ENCODE peak calls at places on chromosomes 7 and 10, in nine cellular contexts. One of them, this sample, is unnamed.

GRCh38 chr7:23021581-23021980 is 7.7 kb upstream of the HYCC1 start:
- DNase-seq in HepG2: no peak
- DNase-seq in astrocyte: no peak
- DNase-seq in fibroblast of lung: no peak
- DNase-seq in neural progenitor cell: no peak
- DNase-seq in GM12878: no peak
- DNase-seq in mammary epithelial cell: no peak
- DNase-seq in K562: no peak
- DNase-seq in HCT116: no peak
- DNase-seq in this sample: no peak

GRCh38 chr7:31087351-31087750 is 35.2 kb downstream of the ADCYAP1R1 start:
- DNase-seq in fibroblast of lung: no peak
- DNase-seq in neural progenitor cell: no peak
- DNase-seq in astrocyte: no peak
- DNase-seq in HCT116: no peak
- DNase-seq in K562: no peak
- DNase-seq in HepG2: no peak
- DNase-seq in GM12878: no peak
- DNase-seq in mammary epithelial cell: no peak
- DNase-seq in this sample: no peak

GRCh38 chr10:102657984-102658724 is 13.9 kb downstream of the TRIM8 start:
- DNase-seq in K562: no peak
- DNase-seq in HepG2: no peak
- DNase-seq in mammary epithelial cell: no peak
- DNase-seq in neural progenitor cell: no peak
- DNase-seq in fibroblast of lung: no peak
- DNase-seq in GM12878: no peak
- DNase-seq in HCT116: no peak
- DNase-seq in astrocyte: no peak
- DNase-seq in this sample: no peak

GRCh38 chr7:127862540-127862939 is 168.7 kb downstream of the LRRC4 start:
- DNase-seq in K562: no peak
- DNase-seq in HepG2: no peak
- DNase-seq in mammary epithelial cell: no peak
- DNase-seq in neural progenitor cell: no peak
- DNase-seq in fibroblast of lung: no peak
- DNase-seq in GM12878: no peak
- DNase-seq in astrocyte: no peak
- DNase-seq in HCT116: no peak
- DNase-seq in this sample: no peak

GRCh38 chr7:30936650-30937245 is 25.1 kb downstream of the AQP1 start:
- DNase-seq in mammary epithelial cell: no peak
- DNase-seq in HepG2: no peak
- DNase-seq in GM12878: no peak
- DNase-seq in K562: no peak
- DNase-seq in HCT116: no peak
- DNase-seq in fibroblast of lung: no peak
- DNase-seq in astrocyte: no peak
- DNase-seq in neural progenitor cell: no peak
- DNase-seq in this sample: no peak

GRCh38 chr10:112721080-112721698 is 228.9 kb upstream of the TCF7L2 start:
- DNase-seq in GM12878: peak
- DNase-seq in HepG2: peak
- DNase-seq in mammary epithelial cell: no peak
- DNase-seq in astrocyte: no peak
- DNase-seq in neural progenitor cell: peak
- DNase-seq in HCT116: peak
- DNase-seq in fibroblast of lung: peak
- DNase-seq in K562: peak
- DNase-seq in this sample: no peak

GRCh38 chr10:88150338-88150737 is 286.9 kb downstream of the PTEN start:
- DNase-seq in mammary epithelial cell: peak
- DNase-seq in fibroblast of lung: peak
- DNase-seq in HCT116: no peak
- DNase-seq in HepG2: no peak
- DNase-seq in neural progenitor cell: no peak
- DNase-seq in K562: no peak
- DNase-seq in astrocyte: peak
- DNase-seq in GM12878: no peak
- DNase-seq in this sample: no peak

GRCh38 chr10:28503114-28503513 is 29.8 kb upstream of the WAC start:
- DNase-seq in HCT116: peak
- DNase-seq in neural progenitor cell: no peak
- DNase-seq in fibroblast of lung: peak
- DNase-seq in astrocyte: no peak
- DNase-seq in mammary epithelial cell: peak
- DNase-seq in GM12878: no peak
- DNase-seq in HepG2: no peak
- DNase-seq in K562: no peak
- DNase-seq in this sample: no peak

GRCh38 chr7:87875151-87876039 is 765 bp downstream of the SLC25A40 start:
- DNase-seq in astrocyte: no peak
- DNase-seq in HCT116: no peak
- DNase-seq in mammary epithelial cell: peak
- DNase-seq in K562: peak
- DNase-seq in neural progenitor cell: peak
- DNase-seq in HepG2: peak
- DNase-seq in GM12878: no peak
- DNase-seq in fibroblast of lung: no peak
- DNase-seq in this sample: no peak

GRCh38 chr10:14186245-14186644 is 144.5 kb downstream of the FRMD4A start:
- DNase-seq in GM12878: no peak
- DNase-seq in astrocyte: no peak
- DNase-seq in K562: peak
- DNase-seq in neural progenitor cell: peak
- DNase-seq in fibroblast of lung: peak
- DNase-seq in HCT116: no peak
- DNase-seq in mammary epithelial cell: no peak
- DNase-seq in HepG2: peak
- DNase-seq in this sample: no peak

GRCh38 chr10:58590152-58590551 is 77.5 kb downstream of the BICC1 start:
- DNase-seq in HepG2: no peak
- DNase-seq in neural progenitor cell: no peak
- DNase-seq in K562: no peak
- DNase-seq in HCT116: no peak
- DNase-seq in fibroblast of lung: peak
- DNase-seq in astrocyte: peak
- DNase-seq in mammary epithelial cell: peak
- DNase-seq in GM12878: no peak
- DNase-seq in this sample: no peak

GRCh38 chr10:49512121-49512809 is 26.7 kb downstream of the ERCC6 start:
- DNase-seq in HCT116: peak
- DNase-seq in GM12878: no peak
- DNase-seq in K562: peak
- DNase-seq in HepG2: peak
- DNase-seq in neural progenitor cell: peak
- DNase-seq in fibroblast of lung: peak
- DNase-seq in astrocyte: peak
- DNase-seq in mammary epithelial cell: peak
- DNase-seq in this sample: no peak

GRCh38 chr10:14838582-14839304 is 637 bp downstream of the HSPA14 start:
- DNase-seq in fibroblast of lung: peak
- DNase-seq in HepG2: peak
- DNase-seq in GM12878: no peak
- DNase-seq in HCT116: no peak
- DNase-seq in neural progenitor cell: peak
- DNase-seq in mammary epithelial cell: peak
- DNase-seq in astrocyte: peak
- DNase-seq in K562: peak
- DNase-seq in this sample: no peak

GRCh38 chr7:92720604-92721350 is 115.6 kb downstream of the CDK6 start:
- DNase-seq in astrocyte: no peak
- DNase-seq in HCT116: no peak
- DNase-seq in mammary epithelial cell: no peak
- DNase-seq in HepG2: no peak
- DNase-seq in GM12878: no peak
- DNase-seq in K562: no peak
- DNase-seq in neural progenitor cell: no peak
- DNase-seq in fibroblast of lung: no peak
- DNase-seq in this sample: no peak

GRCh38 chr7:92716825-92717580 is 119.4 kb downstream of the CDK6 start:
- DNase-seq in fibroblast of lung: no peak
- DNase-seq in mammary epithelial cell: no peak
- DNase-seq in HCT116: no peak
- DNase-seq in neural progenitor cell: no peak
- DNase-seq in HepG2: no peak
- DNase-seq in GM12878: no peak
- DNase-seq in astrocyte: no peak
- DNase-seq in K562: no peak
- DNase-seq in this sample: no peak

GRCh38 chr7:92717601-92717981 is 118.8 kb downstream of the CDK6 start:
- DNase-seq in astrocyte: peak
- DNase-seq in HepG2: no peak
- DNase-seq in fibroblast of lung: peak
- DNase-seq in HCT116: no peak
- DNase-seq in GM12878: no peak
- DNase-seq in K562: no peak
- DNase-seq in neural progenitor cell: no peak
- DNase-seq in mammary epithelial cell: peak
- DNase-seq in this sample: no peak

GRCh38 chr7:92715963-92716362 is 120.4 kb downstream of the CDK6 start:
- DNase-seq in GM12878: no peak
- DNase-seq in fibroblast of lung: no peak
- DNase-seq in astrocyte: no peak
- DNase-seq in HepG2: no peak
- DNase-seq in HCT116: no peak
- DNase-seq in neural progenitor cell: no peak
- DNase-seq in mammary epithelial cell: no peak
- DNase-seq in K562: no peak
- DNase-seq in this sample: no peak

GRCh38 chr7:92717982-92718716 is 118.2 kb downstream of the CDK6 start:
- DNase-seq in GM12878: no peak
- DNase-seq in HCT116: no peak
- DNase-seq in mammary epithelial cell: peak
- DNase-seq in neural progenitor cell: no peak
- DNase-seq in astrocyte: peak
- DNase-seq in fibroblast of lung: peak
- DNase-seq in K562: no peak
- DNase-seq in HepG2: peak
- DNase-seq in this sample: no peak
- H3K9ac ChIP-seq in GM12878: peak
- H3K9ac ChIP-seq in HCT116: no peak
- H3K9ac ChIP-seq in mammary epithelial cell: peak
- H3K9ac ChIP-seq in neural progenitor cell: no peak
- H3K9ac ChIP-seq in astrocyte: peak
- H3K9ac ChIP-seq in fibroblast of lung: peak
- H3K9ac ChIP-seq in K562: no peak
- H3K9ac ChIP-seq in HepG2: no peak
- H3K9ac ChIP-seq in this sample: no peak

GRCh38 chr7:25913574-25914224 is 238.3 kb upstream of the NFE2L3 start:
- DNase-seq in neural progenitor cell: no peak
- DNase-seq in mammary epithelial cell: no peak
- DNase-seq in HepG2: no peak
- DNase-seq in fibroblast of lung: no peak
- DNase-seq in K562: no peak
- DNase-seq in HCT116: no peak
- DNase-seq in astrocyte: no peak
- DNase-seq in GM12878: no peak
- DNase-seq in this sample: no peak
- TF ChIP-seq EZH2 in neural progenitor cell: no peak
- TF ChIP-seq EZH2 in mammary epithelial cell: no peak
- TF ChIP-seq EZH2 in HepG2: no peak
- TF ChIP-seq EZH2 in fibroblast of lung: no peak
- TF ChIP-seq EZH2 in K562: no peak
- TF ChIP-seq EZH2 in HCT116: no peak
- TF ChIP-seq EZH2 in astrocyte: no peak
- TF ChIP-seq EZH2 in GM12878: no peak
- TF ChIP-seq EZH2 in this sample: no peak

GRCh38 chr10:43421519-43421918 is 12.5 kb upstream of the HNRNPF start:
- DNase-seq in K562: no peak
- DNase-seq in GM12878: no peak
- DNase-seq in astrocyte: no peak
- DNase-seq in mammary epithelial cell: no peak
- DNase-seq in fibroblast of lung: no peak
- DNase-seq in neural progenitor cell: no peak
- DNase-seq in HepG2: no peak
- DNase-seq in HCT116: no peak
- DNase-seq in this sample: no peak
- H3K9ac ChIP-seq in K562: no peak
- H3K9ac ChIP-seq in GM12878: peak
- H3K9ac ChIP-seq in astrocyte: no peak
- H3K9ac ChIP-seq in mammary epithelial cell: no peak
- H3K9ac ChIP-seq in fibroblast of lung: no peak
- H3K9ac ChIP-seq in neural progenitor cell: no peak
- H3K9ac ChIP-seq in HepG2: peak
- H3K9ac ChIP-seq in HCT116: no peak
- H3K9ac ChIP-seq in this sample: no peak

GRCh38 chr7:92838934-92839333 is 2.6 kb upstream of the CDK6 start:
- DNase-seq in mammary epithelial cell: no peak
- DNase-seq in HepG2: no peak
- DNase-seq in fibroblast of lung: no peak
- DNase-seq in HCT116: no peak
- DNase-seq in GM12878: no peak
- DNase-seq in astrocyte: no peak
- DNase-seq in neural progenitor cell: no peak
- DNase-seq in K562: no peak
- DNase-seq in this sample: no peak

GRCh38 chr7:92835851-92836488 is 403 bp downstream of the CDK6 start:
- DNase-seq in neural progenitor cell: no peak
- DNase-seq in GM12878: no peak
- DNase-seq in astrocyte: peak
- DNase-seq in HepG2: peak
- DNase-seq in K562: peak
- DNase-seq in mammary epithelial cell: no peak
- DNase-seq in HCT116: no peak
- DNase-seq in fibroblast of lung: peak
- DNase-seq in this sample: no peak

GRCh38 chr7:92835140-92835850 is 1.1 kb downstream of the CDK6 start:
- DNase-seq in astrocyte: peak
- DNase-seq in GM12878: no peak
- DNase-seq in fibroblast of lung: peak
- DNase-seq in K562: peak
- DNase-seq in neural progenitor cell: peak
- DNase-seq in HepG2: peak
- DNase-seq in mammary epithelial cell: peak
- DNase-seq in HCT116: peak
- DNase-seq in this sample: no peak

GRCh38 chr7:92836489-92837213 is at the start of gene CDK6:
- DNase-seq in neural progenitor cell: peak
- DNase-seq in HCT116: no peak
- DNase-seq in K562: peak
- DNase-seq in astrocyte: peak
- DNase-seq in fibroblast of lung: peak
- DNase-seq in GM12878: no peak
- DNase-seq in HepG2: peak
- DNase-seq in mammary epithelial cell: peak
- DNase-seq in this sample: no peak

DNA sequence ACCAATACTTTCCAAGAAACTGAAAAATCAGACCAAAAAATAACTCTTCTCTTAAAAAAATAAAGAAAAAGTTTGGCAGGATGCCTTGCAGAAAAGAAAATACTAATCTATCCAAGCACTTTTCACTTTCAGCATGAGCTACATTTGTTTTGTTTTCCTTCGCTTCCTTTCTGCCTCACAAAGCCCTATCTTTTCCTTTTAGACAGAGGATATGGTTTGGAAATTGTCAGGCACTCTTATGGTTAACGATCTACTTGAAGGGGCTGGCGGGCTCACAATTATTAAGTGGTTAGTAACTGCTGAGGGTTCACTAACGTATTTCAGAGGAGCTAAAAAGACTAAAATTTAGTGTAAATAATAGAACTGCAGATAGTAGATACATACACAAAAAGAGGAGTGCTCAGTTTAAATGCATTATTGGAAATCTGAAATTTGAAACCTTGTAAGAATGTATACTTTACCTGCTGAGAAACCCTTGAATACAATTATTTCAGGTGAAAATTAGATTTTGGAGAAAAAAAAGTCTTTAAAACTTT is 909 bp upstream of the CDK6 start:
- DNase-seq in mammary epithelial cell: peak
- DNase-seq in HCT116: no peak
- DNase-seq in astrocyte: peak
- DNase-seq in K562: peak
- DNase-seq in neural progenitor cell: peak
- DNase-seq in GM12878: no peak
- DNase-seq in HepG2: peak
- DNase-seq in fibroblast of lung: peak
- DNase-seq in this sample: no peak
- TF ChIP-seq EZH2 in mammary epithelial cell: no peak
- TF ChIP-seq EZH2 in HCT116: no peak
- TF ChIP-seq EZH2 in astrocyte: no peak
- TF ChIP-seq EZH2 in K562: no peak
- TF ChIP-seq EZH2 in neural progenitor cell: no peak
- TF ChIP-seq EZH2 in GM12878: no peak
- TF ChIP-seq EZH2 in HepG2: no peak
- TF ChIP-seq EZH2 in fibroblast of lung: no peak
- TF ChIP-seq EZH2 in this sample: no peak

This sample was measured in SK-N-MC.